ENCODE peak calls at places on chromosomes 13 and 19, in ten cellular contexts. Y is cardiac muscle cell; B is RPMI8226; W is hippocampal formation; I is stimulated activated CD4-positive, alpha-beta T cell treated with anti-CD3 and anti-CD28 coated beads, Interleukin-2, amount 100 ng/mL, for 48 hours; H is hepatic stellate cell; D is HCEC 1CT; X is germinal center; A is NCI-H1417; T is NCI-H1105 treated with DMSO at 0.1 percent for 48 hours. U is an unnamed sample.

GRCh38 chr19:55165952-55166529 is 372 bp downstream of the DNAAF3 start:
- DNase-seq in Y (peak; percentile 91), B (peak; percentile 88), W (no peak), I (peak; percentile 37), H (peak; percentile 84), D (peak; percentile 26), X (peak; percentile 55), A (peak; percentile 43), T (peak; percentile 89), U (peak; percentile 73)

GRCh38 chr13:52847682-52848432 is 583 bp downstream of the PCDH8 start:
- DNase-seq in Y (no peak), B (no peak), W (no peak), I (no peak), H (no peak), D (no peak), X (no peak), A (no peak), T (no peak), U (no peak)

GRCh38 chr19:53947624-53948023 is 15.1 kb upstream of the CACNG8 start:
- DNase-seq in Y (no peak), B (no peak), W (no peak), I (no peak), H (no peak), D (no peak), X (no peak), A (no peak), T (no peak), U (no peak)

GRCh38 chr19:29578349-29578748 is 27.7 kb upstream of the POP4 start:
- DNase-seq in Y (no peak), B (no peak), W (no peak), I (no peak), H (no peak), D (no peak), X (no peak), A (no peak), T (no peak), U (no peak)

GRCh38 chr19:42553292-42554045 is 25.2 kb upstream of the CEACAM1 start:
- DNase-seq in Y (no peak), B (no peak), W (no peak), I (no peak), H (peak; percentile 62), D (peak; percentile 76), X (no peak), A (no peak), T (no peak), U (peak; percentile 36)

GRCh38 chr13:93226623-93227279 is at the start of gene GPC6:
- DNase-seq in Y (peak; percentile 89), B (no peak), W (peak; percentile 26), I (no peak), H (peak; percentile 70), D (peak; percentile 93), X (no peak), A (peak; percentile 93), T (peak; percentile 83), U (peak; percentile 21)

GRCh38 chr19:6057651-6058365 is 52.5 kb downstream of the RFX2 start:
- DNase-seq in Y (no peak), B (no peak), W (no peak), I (no peak), H (no peak), D (no peak), X (no peak), A (no peak), T (peak; percentile 1), U (no peak)

GRCh38 chr13:112806761-112807652 is 117.2 kb downstream of the ATP11A start:
- DNase-seq in Y (no peak), B (no peak), W (no peak), I (no peak), H (no peak), D (no peak), X (no peak), A (no peak), T (no peak), U (no peak)

GRCh38 chr13:85076343-85076742 is 722.9 kb downstream of the SLITRK6 start:
- DNase-seq in Y (no peak), B (no peak), W (no peak), I (no peak), H (no peak), D (no peak), X (no peak), A (no peak), T (no peak), U (no peak)

GRCh38 chr13:34076943-34077703 is 259.2 kb downstream of the RFC3 start:
- DNase-seq in Y (peak; percentile 10), B (no peak), W (no peak), I (no peak), H (peak; percentile 12), D (no peak), X (peak; percentile 13), A (no peak), T (peak; percentile 48), U (no peak)

GRCh38 chr19:3818479-3818878 is 32.3 kb upstream of the MATK start:
- DNase-seq in Y (peak; percentile 17), B (no peak), W (peak; percentile 9), I (peak; percentile 44), H (peak; percentile 81), D (peak; percentile 31), X (no peak), A (no peak), T (no peak), U (no peak)

U was measured in left ventricle myocardium superior.